ENCODE peak calls at places on chromosome 21, in eight cellular contexts. B is activated CD4-positive, alpha-beta T cell treated with anti-CD3 and anti-CD28 coated beads, Interleukin-2, amount 10 ng/mL, durations not matched to agents 7 days and 5 days; V is stomach; O is LHCN-M2; L is left ventricle myocardium inferior; H is mesenchymal stem cell; J is NCI-H1694 treated with DMSO at 0.1 percent for 48 hours; E is thoracic aorta. A is an unnamed sample.
A peak's percentile ranks its signal among the peaks of the same experiment; 100 is the strongest.

GRCh38 chr21:23101111-23101510 is 2102.9 kb downstream of the NCAM2 start:
- DNase-seq in B (no peak), V (no peak), H (no peak), J (no peak), E (no peak), O (no peak), L (no peak), A (no peak)

GRCh38 chr21:25708467-25709065 is 26.1 kb downstream of the ATP5PF start:
- DNase-seq in J (peak; percentile 71), L (no peak), V (peak; percentile 40), B (peak; percentile 56), E (no peak), O (peak; percentile 56), H (peak; percentile 52), A (peak; percentile 42)

GRCh38 chr21:39956586-39956985 is 89.3 kb downstream of the PCP4 start:
- DNase-seq in V (no peak), B (no peak), E (no peak), O (no peak), J (no peak), H (no peak), L (no peak), A (no peak)

GRCh38 chr21:45258476-45258875 is 29.2 kb downstream of the POFUT2 start:
- DNase-seq in L (no peak), O (no peak), J (no peak), V (peak; percentile 24), H (no peak), E (no peak), B (no peak), A (no peak)

GRCh38 chr21:43207043-43207315 is 38.2 kb downstream of the CRYAA start:
- DNase-seq in O (no peak), J (no peak), L (no peak), B (no peak), V (no peak), E (no peak), H (no peak), A (no peak)

GRCh38 chr21:45248893-45249381 is 38.8 kb downstream of the POFUT2 start:
- DNase-seq in L (no peak), J (peak; percentile 53), B (no peak), E (no peak), V (no peak), H (no peak), O (peak; percentile 24), A (no peak)

GRCh38 chr21:16193758-16194606 is 464.2 kb downstream of the USP25 start:
- DNase-seq in H (peak; percentile 82), J (no peak), O (peak; percentile 85), E (no peak), L (peak; percentile 58), V (peak; percentile 31), B (peak; percentile 37), A (peak; percentile 82)

GRCh38 chr21:28220670-28221069 is 772.0 kb downstream of the LTN1 start:
- DNase-seq in H (no peak), E (no peak), V (no peak), L (no peak), J (no peak), B (no peak), O (peak; percentile 17), A (no peak)

GRCh38 chr21:40625991-40626390 is 221.0 kb downstream of the DSCAM start:
- DNase-seq in V (no peak), E (no peak), O (no peak), H (no peak), B (no peak), J (no peak), L (no peak), A (no peak)

GRCh38 chr21:40567511-40567910 is 279.4 kb downstream of the DSCAM start:
- DNase-seq in O (no peak), E (no peak), L (no peak), H (no peak), B (no peak), J (peak; percentile 29), V (no peak), A (no peak)

GRCh38 chr21:32771134-32771523 is 426 bp downstream of the PAXBP1 start:
- DNase-seq in J (no peak), L (peak; percentile 56), E (no peak), V (peak; percentile 58), O (peak; percentile 45), B (peak; percentile 69), H (peak; percentile 70), A (peak; percentile 64)